ENCODE peak calls at places on chromosome 5, in four cellular contexts. One of them, this sample, is unnamed.

GRCh38 chr5:111583761-111584203 is 71.4 kb upstream of the STARD4 start:
- DNase-seq in colonic mucosa: no peak
- DNase-seq in epithelial cell of esophagus: peak
- DNase-seq in cardiac muscle cell: no peak
- DNase-seq in this sample: no peak

GRCh38 chr5:138870611-138871010 is 4.5 kb downstream of the LRRTM2 start:
- DNase-seq in colonic mucosa: no peak
- DNase-seq in epithelial cell of esophagus: peak
- DNase-seq in cardiac muscle cell: no peak
- DNase-seq in this sample: no peak

GRCh38 chr5:80149161-80149609 is 106.7 kb downstream of the SERINC5 start:
- DNase-seq in colonic mucosa: no peak
- DNase-seq in epithelial cell of esophagus: no peak
- DNase-seq in cardiac muscle cell: no peak
- DNase-seq in this sample: no peak

GRCh38 chr5:169300468-169301385 is at the start of gene SLIT3:
- DNase-seq in colonic mucosa: peak
- DNase-seq in epithelial cell of esophagus: peak
- DNase-seq in cardiac muscle cell: peak
- DNase-seq in this sample: peak

GRCh38 chr5:14161825-14162556 is 18.8 kb downstream of the TRIO start:
- DNase-seq in colonic mucosa: no peak
- DNase-seq in epithelial cell of esophagus: no peak
- DNase-seq in cardiac muscle cell: no peak
- DNase-seq in this sample: no peak

GRCh38 chr5:173293817-173294672 is 34.2 kb downstream of the STC2 start:
- DNase-seq in colonic mucosa: peak
- DNase-seq in epithelial cell of esophagus: peak
- DNase-seq in cardiac muscle cell: peak
- DNase-seq in this sample: peak

GRCh38 chr5:126594676-126595485 is at the start of gene ALDH7A1:
- DNase-seq in colonic mucosa: peak
- DNase-seq in epithelial cell of esophagus: peak
- DNase-seq in cardiac muscle cell: peak
- DNase-seq in this sample: peak

GRCh38 chr5:14114615-14115251 is 28.4 kb upstream of the TRIO start:
- DNase-seq in colonic mucosa: no peak
- DNase-seq in epithelial cell of esophagus: no peak
- DNase-seq in cardiac muscle cell: no peak
- DNase-seq in this sample: no peak

GRCh38 chr5:90802695-90803317 is 244.2 kb downstream of the ADGRV1 start:
- DNase-seq in colonic mucosa: peak
- DNase-seq in epithelial cell of esophagus: peak
- DNase-seq in cardiac muscle cell: peak
- DNase-seq in this sample: peak

GRCh38 chr5:135461752-135462151 is 9.6 kb upstream of the TIFAB start:
- DNase-seq in colonic mucosa: no peak
- DNase-seq in epithelial cell of esophagus: no peak
- DNase-seq in cardiac muscle cell: no peak
- DNase-seq in this sample: no peak

GRCh38 chr5:135458921-135459331 is 6.8 kb upstream of the TIFAB start:
- DNase-seq in colonic mucosa: peak
- DNase-seq in epithelial cell of esophagus: peak
- DNase-seq in cardiac muscle cell: no peak
- DNase-seq in this sample: no peak

GRCh38 chr5:135465391-135466122 is 13.4 kb upstream of the TIFAB start:
- DNase-seq in colonic mucosa: no peak
- DNase-seq in epithelial cell of esophagus: no peak
- DNase-seq in cardiac muscle cell: no peak
- DNase-seq in this sample: no peak

GRCh38 chr5:135460246-135461033 is 8.3 kb upstream of the TIFAB start:
- DNase-seq in colonic mucosa: no peak
- DNase-seq in epithelial cell of esophagus: no peak
- DNase-seq in cardiac muscle cell: no peak
- DNase-seq in this sample: no peak

GRCh38 chr5:135462304-135462703 is 10.2 kb upstream of the TIFAB start:
- DNase-seq in colonic mucosa: peak
- DNase-seq in epithelial cell of esophagus: peak
- DNase-seq in cardiac muscle cell: peak
- DNase-seq in this sample: peak
- TF ChIP-seq CTCF in colonic mucosa: peak
- TF ChIP-seq CTCF in epithelial cell of esophagus: peak
- TF ChIP-seq CTCF in cardiac muscle cell: peak
- TF ChIP-seq CTCF in this sample: peak

GRCh38 chr5:65485405-65485804 is 3.7 kb upstream of the ADAMTS6 start:
- DNase-seq in colonic mucosa: no peak
- DNase-seq in epithelial cell of esophagus: no peak
- DNase-seq in cardiac muscle cell: no peak
- DNase-seq in this sample: no peak

GRCh38 chr5:65481635-65482271 is at the start of gene ADAMTS6:
- DNase-seq in colonic mucosa: peak
- DNase-seq in epithelial cell of esophagus: peak
- DNase-seq in cardiac muscle cell: peak
- DNase-seq in this sample: peak

GRCh38 chr5:65482280-65482726 is 583 bp upstream of the ADAMTS6 start:
- DNase-seq in colonic mucosa: no peak
- DNase-seq in epithelial cell of esophagus: peak
- DNase-seq in cardiac muscle cell: peak
- DNase-seq in this sample: no peak

GRCh38 chr5:65482727-65483473 is 1.2 kb upstream of the ADAMTS6 start:
- DNase-seq in colonic mucosa: peak
- DNase-seq in epithelial cell of esophagus: peak
- DNase-seq in cardiac muscle cell: peak
- DNase-seq in this sample: no peak

GRCh38 chr5:65483474-65484346 is 2.0 kb upstream of the ADAMTS6 start:
- DNase-seq in colonic mucosa: no peak
- DNase-seq in epithelial cell of esophagus: peak
- DNase-seq in cardiac muscle cell: peak
- DNase-seq in this sample: no peak
- TF ChIP-seq CTCF in colonic mucosa: peak
- TF ChIP-seq CTCF in epithelial cell of esophagus: peak
- TF ChIP-seq CTCF in cardiac muscle cell: peak
- TF ChIP-seq CTCF in this sample: peak

DNA sequence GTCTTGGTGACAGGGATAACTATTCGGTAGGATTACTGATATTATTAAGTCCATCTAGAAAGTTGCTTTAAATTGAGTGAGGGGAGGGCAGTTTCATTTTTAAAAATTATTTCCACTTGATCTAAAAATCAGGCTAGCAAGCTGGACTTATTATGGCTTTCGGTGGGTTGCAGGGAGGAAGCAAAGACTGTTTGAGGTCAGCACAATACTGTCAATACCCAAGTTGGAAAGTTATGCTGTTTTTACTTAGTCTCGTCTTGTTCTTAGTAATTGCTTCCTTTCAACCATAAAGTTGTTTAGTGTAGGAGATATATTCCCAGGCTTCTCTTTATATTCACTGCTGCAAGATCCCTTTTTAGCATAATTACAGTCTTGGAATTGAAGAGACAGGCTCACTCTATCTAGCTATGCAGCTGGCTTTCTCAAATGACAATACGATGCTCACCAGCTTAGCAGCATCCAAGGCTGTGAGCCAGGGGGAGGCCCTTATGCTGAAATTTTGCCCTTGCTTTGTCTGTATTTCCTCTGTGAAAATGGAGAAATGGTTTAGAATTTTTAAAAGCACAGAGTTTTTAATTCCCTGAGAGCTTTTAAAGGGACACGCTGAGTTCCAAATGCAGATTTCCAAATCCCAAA is 68.2 kb upstream of the APC start:
- DNase-seq in colonic mucosa: no peak
- DNase-seq in epithelial cell of esophagus: no peak
- DNase-seq in cardiac muscle cell: no peak
- DNase-seq in this sample: no peak
- TF ChIP-seq CTCF in colonic mucosa: no peak
- TF ChIP-seq CTCF in epithelial cell of esophagus: no peak
- TF ChIP-seq CTCF in cardiac muscle cell: no peak
- TF ChIP-seq CTCF in this sample: no peak

GRCh38 chr5:30398427-30398826 is 795.1 kb upstream of the CDH6 start:
- DNase-seq in colonic mucosa: no peak
- DNase-seq in epithelial cell of esophagus: no peak
- DNase-seq in cardiac muscle cell: no peak
- DNase-seq in this sample: no peak

GRCh38 chr5:30405821-30406220 is 787.7 kb upstream of the CDH6 start:
- DNase-seq in colonic mucosa: no peak
- DNase-seq in epithelial cell of esophagus: no peak
- DNase-seq in cardiac muscle cell: no peak
- DNase-seq in this sample: no peak

DNA sequence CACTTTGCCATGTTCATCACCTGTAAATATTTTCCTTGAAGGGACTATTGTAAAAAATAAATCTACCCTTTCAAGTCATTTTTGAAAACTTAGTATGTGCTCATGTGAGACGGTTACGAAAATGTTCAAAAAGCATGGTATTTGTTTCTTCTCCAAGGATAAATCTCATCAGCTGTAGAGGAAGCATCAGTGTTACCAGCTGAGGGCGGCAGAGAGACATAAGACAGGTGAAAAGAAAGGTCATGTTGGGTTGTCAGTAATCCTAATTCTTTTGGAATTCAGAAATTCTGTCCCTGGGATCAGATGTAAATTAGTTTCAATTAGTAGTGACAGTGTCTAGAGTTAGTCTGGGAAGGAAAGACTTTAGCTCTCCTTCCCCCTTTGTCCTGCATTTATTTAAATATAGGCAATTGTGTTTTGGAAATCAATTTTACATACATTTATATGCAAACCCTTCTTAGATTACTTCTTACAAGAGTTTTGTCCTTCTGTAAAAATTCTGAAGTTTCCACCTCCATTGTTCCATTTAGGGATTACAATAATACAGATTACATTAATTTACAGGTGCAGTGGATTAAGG is 791.9 kb upstream of the CDH6 start:
- DNase-seq in colonic mucosa: peak
- DNase-seq in epithelial cell of esophagus: peak
- DNase-seq in cardiac muscle cell: peak
- DNase-seq in this sample: peak
- TF ChIP-seq CTCF in colonic mucosa: no peak
- TF ChIP-seq CTCF in epithelial cell of esophagus: peak
- TF ChIP-seq CTCF in cardiac muscle cell: peak
- TF ChIP-seq CTCF in this sample: peak

GRCh38 chr5:181173027-181173419 is 25.6 kb downstream of the OR2V2 start:
- DNase-seq in colonic mucosa: no peak
- DNase-seq in epithelial cell of esophagus: peak
- DNase-seq in cardiac muscle cell: no peak
- DNase-seq in this sample: no peak
- TF ChIP-seq CTCF in colonic mucosa: no peak
- TF ChIP-seq CTCF in epithelial cell of esophagus: peak
- TF ChIP-seq CTCF in cardiac muscle cell: no peak
- TF ChIP-seq CTCF in this sample: no peak

DNA sequence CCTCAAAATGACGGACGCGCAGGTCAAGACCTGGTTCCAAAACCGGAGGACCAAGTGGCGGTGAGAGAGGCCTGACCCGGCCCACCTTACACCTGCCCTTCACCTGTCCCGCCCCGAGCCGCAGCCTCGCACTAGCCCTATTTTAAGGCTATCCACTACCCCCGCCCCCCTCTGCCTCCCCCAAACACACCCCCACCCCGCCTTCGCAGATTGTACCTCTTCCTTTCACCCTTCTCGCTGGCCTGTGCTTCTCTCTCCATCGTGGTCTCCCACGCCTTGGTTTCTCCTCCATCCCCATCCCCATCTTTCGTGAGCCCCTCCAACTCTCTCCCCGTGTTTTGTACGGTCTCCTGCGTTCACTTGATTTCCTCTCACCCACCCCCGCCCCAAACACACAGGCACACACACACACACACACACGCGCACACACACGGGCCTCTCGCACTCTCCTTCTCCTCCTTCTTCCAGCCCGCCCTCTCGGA is 1.3 kb downstream of the TLX3 start:
- DNase-seq in colonic mucosa: no peak
- DNase-seq in epithelial cell of esophagus: no peak
- DNase-seq in cardiac muscle cell: no peak
- DNase-seq in this sample: no peak
- TF ChIP-seq CTCF in colonic mucosa: peak
- TF ChIP-seq CTCF in epithelial cell of esophagus: no peak
- TF ChIP-seq CTCF in cardiac muscle cell: no peak
- TF ChIP-seq CTCF in this sample: no peak

This sample was measured in nephron progenitor cell.